ENCODE peak calls at places on chromosomes 2 and 18, in eight cellular contexts. E is tibial nerve, V is right lobe of liver, P is DND-41, Y is kidney, K is cardiac muscle cell, A is lower lobe of right lung, X is breast epithelium. H is an unnamed sample.

GRCh38 chr2:21072477-21073242 is 28.8 kb upstream of the APOB start:
- DNase-seq in X (no peak), E (no peak), P (no peak), A (no peak), V (no peak), K (no peak), Y (no peak), H (no peak)

GRCh38 chr2:188292446-188293239 is 969 bp downstream of the GULP1 start:
- DNase-seq in P (no peak), V (peak; percentile 47), E (peak; percentile 70), X (peak; percentile 80), Y (peak; percentile 94), A (peak; percentile 84), K (peak; percentile 81), H (peak; percentile 54)

GRCh38 chr18:34970106-34970505 is 71.1 kb upstream of the MAPRE2 start:
- DNase-seq in K (no peak), Y (no peak), X (no peak), P (no peak), A (no peak), V (no peak), E (no peak), H (peak; percentile 19)

GRCh38 chr2:8416172-8416571 is 265.7 kb upstream of the ID2 start:
- DNase-seq in E (no peak), A (no peak), K (no peak), V (no peak), Y (no peak), X (no peak), P (no peak), H (no peak)

GRCh38 chr18:55763805-55764204 is 175.8 kb upstream of the TCF4 start:
- DNase-seq in Y (no peak), V (no peak), X (no peak), P (no peak), K (no peak), E (no peak), A (no peak), H (no peak)

GRCh38 chr2:140401056-140401455 is 1620.9 kb upstream of the NXPH2 start:
- DNase-seq in P (no peak), A (no peak), E (no peak), X (no peak), V (no peak), Y (no peak), K (no peak), H (no peak)

GRCh38 chr2:237967463-237967871 is 653 bp downstream of the UBE2F start:
- DNase-seq in K (peak; percentile 49), E (no peak), A (peak; percentile 69), P (no peak), Y (peak; percentile 80), X (peak; percentile 19), V (peak; percentile 62), H (no peak)

GRCh38 chr2:127187081-127187775 is 32.9 kb downstream of the CYP27C1 start:
- DNase-seq in P (no peak), X (no peak), K (no peak), A (no peak), Y (no peak), V (no peak), E (no peak), H (no peak)

GRCh38 chr2:182831097-182831496 is 35.3 kb downstream of the FRZB start:
- DNase-seq in K (no peak), Y (no peak), E (no peak), X (no peak), A (no peak), P (no peak), V (no peak), H (no peak)

GRCh38 chr2:219245148-219245898 is at the start of the genes GLB1L and STK16:
- DNase-seq in V (peak; percentile 96), P (peak; percentile 87), X (peak; percentile 90), K (peak; percentile 94), E (peak; percentile 90), A (peak; percentile 97), Y (peak; percentile 98), H (peak; percentile 70)
- TF ChIP-seq CTCF in V (no peak), P (no peak), X (no peak), K (no peak), E (no peak), A (no peak), Y (no peak), H (no peak)

DNA sequence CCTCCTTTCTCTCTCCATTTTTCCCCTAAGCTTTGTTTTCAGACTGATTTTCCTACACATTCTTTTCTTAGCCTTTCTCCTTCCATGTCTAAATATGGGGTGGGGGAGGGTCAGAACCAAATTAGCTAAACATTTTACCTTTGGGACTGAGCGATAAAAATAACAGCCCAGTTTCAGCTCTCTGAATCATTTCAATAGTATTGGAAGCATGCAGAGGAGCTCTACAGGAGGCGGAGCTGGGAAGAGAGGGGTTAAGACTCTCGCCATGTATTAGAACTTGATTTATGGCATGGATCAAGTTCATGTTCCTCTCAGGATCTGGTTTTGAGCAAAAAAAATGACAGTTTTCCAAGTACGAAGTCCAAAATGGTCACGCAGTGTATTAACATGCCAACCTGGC is 109.1 kb downstream of the CPO start:
- DNase-seq in E (no peak), V (no peak), X (no peak), A (no peak), P (no peak), Y (no peak), K (no peak), H (no peak)
- H3K4me3 ChIP-seq in E (no peak overlapping the region), V (no peak overlapping the region), X (no peak overlapping the region), A (no peak overlapping the region), P (no peak overlapping the region), Y (no peak overlapping the region), K (no peak overlapping the region), H (no peak overlapping the region)

DNA sequence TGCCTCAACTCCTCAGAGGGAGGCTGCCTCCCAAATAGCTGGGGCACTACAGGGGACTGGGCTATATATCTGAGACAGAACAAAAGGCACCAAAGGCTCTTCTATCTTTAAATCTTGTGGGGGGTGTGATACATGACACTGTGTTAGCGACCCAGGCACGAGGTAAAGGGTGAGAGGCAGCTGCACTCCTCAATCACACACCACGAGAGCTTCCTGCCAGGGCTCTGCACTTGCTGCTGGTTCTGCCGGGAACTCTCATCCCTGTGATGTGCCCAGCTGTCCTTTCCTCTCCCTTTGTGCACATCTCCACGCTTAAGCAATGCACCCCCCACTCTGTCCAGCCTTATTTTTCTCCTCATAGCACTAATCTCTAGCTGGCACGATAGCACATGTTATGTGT is 32.4 kb downstream of the NPC1 start:
- DNase-seq in Y (no peak), P (peak; percentile 74), K (no peak), V (no peak), X (no peak), E (no peak), A (no peak), H (no peak)
- H3K36me3 ChIP-seq in Y (peaks cover 35% of the 10 kb centered on the region), P (peaks cover 83% of the 10 kb centered on the region), K (peaks cover 23% of the 10 kb centered on the region), V (peaks cover 26% of the 10 kb centered on the region), X (peaks cover 13% of the 10 kb centered on the region), E (no peaks in the 10 kb centered on the region), A (peaks cover 97% of the 10 kb centered on the region), H (peaks cover 38% of the 10 kb centered on the region)

GRCh38 chr2:201642579-201643215 is 606 bp downstream of the TMEM237 start:
- DNase-seq in X (peak; percentile 87), E (peak; percentile 68), A (peak; percentile 85), P (peak; percentile 84), Y (peak; percentile 91), V (peak; percentile 82), K (peak; percentile 87), H (peak; percentile 63)
- TF ChIP-seq CTCF in X (no peak), E (no peak), A (no peak), P (peak; percentile 18), Y (peak; percentile 9), V (no peak), K (no peak), H (no peak)